ENCODE peak calls at places on chromosomes 12 and 14, in seven cellular contexts. X is effector memory CD4-positive, alpha-beta T cell; Q is aorta; I is suprapubic skin; M is RWPE1; W is body of pancreas; O is cardiac muscle cell. C is an unnamed sample.

GRCh38 chr12:113873741-113874140 is 92.4 kb downstream of the RBM19 start:
- DNase-seq in O (no peak), I (no peak), X (no peak), M (no peak), Q (no peak), W (no peak), C (no peak)

GRCh38 chr14:42673963-42674362 is 1067.3 kb downstream of the LRFN5 start:
- DNase-seq in O (no peak), X (no peak), M (no peak), W (no peak), I (no peak), Q (no peak), C (no peak)

GRCh38 chr14:97332591-97332984 is 535.4 kb downstream of the VRK1 start:
- DNase-seq in M (no peak), O (no peak), I (no peak), W (no peak), X (no peak), Q (no peak), C (no peak)

GRCh38 chr12:74663958-74664357 is 126.3 kb downstream of the ATXN7L3B start:
- DNase-seq in W (no peak), M (no peak), X (no peak), Q (peak; percentile 67), I (no peak), O (no peak), C (no peak)

GRCh38 chr14:71049435-71050147 is 142.3 kb downstream of the PCNX1 start:
- DNase-seq in Q (no peak), X (no peak), M (peak; percentile 3), O (peak; percentile 52), W (no peak), I (no peak), C (no peak)

GRCh38 chr12:15118946-15119345 is 102.3 kb downstream of the RERG start:
- DNase-seq in W (no peak), Q (no peak), O (no peak), M (no peak), I (no peak), X (no peak), C (no peak)

GRCh38 chr14:77390188-77390587 is 13.0 kb downstream of the SAMD15 start:
- DNase-seq in I (no peak), W (no peak), X (no peak), Q (no peak), O (no peak), M (no peak), C (no peak)

GRCh38 chr14:61462566-61463195 is 141.3 kb downstream of the PRKCH start:
- DNase-seq in X (no peak), Q (no peak), O (peak; percentile 95), W (no peak), I (no peak), M (peak; percentile 70), C (no peak)

GRCh38 chr14:104135904-104136471 is 2.4 kb upstream of the KIF26A start:
- DNase-seq in Q (peak; percentile 71), O (no peak), X (no peak), I (no peak), M (no peak), W (peak; percentile 17), C (no peak)

GRCh38 chr12:39685854-39686608 is 66.4 kb upstream of the ABCD2 start:
- DNase-seq in W (no peak), M (no peak), O (no peak), I (no peak), Q (no peak), X (no peak), C (no peak)

GRCh38 chr12:6635856-6636521 is at the start of gene LPAR5:
- DNase-seq in I (no peak), M (peak; percentile 91), X (no peak), W (no peak), Q (no peak), O (no peak), C (no peak)

GRCh38 chr12:54279632-54280400 is at the start of gene CBX5:
- DNase-seq in X (peak; percentile 99), M (peak; percentile 100), O (peak; percentile 100), I (peak; percentile 100), Q (peak; percentile 100), W (peak; percentile 100), C (peak; percentile 100)

GRCh38 chr14:104665092-104665662 is 24.2 kb upstream of the INF2 start:
- DNase-seq in X (no peak), O (peak; percentile 40), M (no peak), I (no peak), W (no peak), Q (no peak), C (no peak)

GRCh38 chr14:49893309-49894213 is 679 bp downstream of the ARF6 start:
- DNase-seq in I (peak; percentile 85), O (peak; percentile 63), W (peak; percentile 48), M (no peak), Q (peak; percentile 87), X (peak; percentile 64), C (peak; percentile 58)

GRCh38 chr12:50246873-50247612 is 36.3 kb downstream of the LIMA1 start:
- DNase-seq in X (no peak), Q (peak; percentile 91), W (peak; percentile 89), M (peak; percentile 86), I (no peak), O (peak; percentile 93), C (no peak)

GRCh38 chr12:16175893-16176292 is 101.6 kb downstream of the SLC15A5 start:
- DNase-seq in O (peak; percentile 15), I (no peak), X (no peak), Q (no peak), M (no peak), W (no peak), C (no peak)

GRCh38 chr12:30909721-30910350 is 16.7 kb upstream of the TSPAN11 start:
- DNase-seq in X (no peak), O (no peak), M (no peak), W (no peak), I (no peak), Q (no peak), C (no peak)

GRCh38 chr12:30908389-30909087 is 18.0 kb upstream of the TSPAN11 start:
- DNase-seq in I (no peak), M (no peak), O (peak; percentile 91), Q (no peak), X (no peak), W (no peak), C (no peak)

GRCh38 chr12:30905483-30906009 is 21.0 kb upstream of the TSPAN11 start:
- DNase-seq in W (no peak), Q (no peak), M (no peak), O (no peak), I (no peak), X (no peak), C (no peak)

GRCh38 chr12:30913323-30913722 is 13.2 kb upstream of the TSPAN11 start:
- DNase-seq in O (no peak), X (no peak), I (no peak), M (no peak), Q (no peak), W (no peak), C (no peak)

DNA sequence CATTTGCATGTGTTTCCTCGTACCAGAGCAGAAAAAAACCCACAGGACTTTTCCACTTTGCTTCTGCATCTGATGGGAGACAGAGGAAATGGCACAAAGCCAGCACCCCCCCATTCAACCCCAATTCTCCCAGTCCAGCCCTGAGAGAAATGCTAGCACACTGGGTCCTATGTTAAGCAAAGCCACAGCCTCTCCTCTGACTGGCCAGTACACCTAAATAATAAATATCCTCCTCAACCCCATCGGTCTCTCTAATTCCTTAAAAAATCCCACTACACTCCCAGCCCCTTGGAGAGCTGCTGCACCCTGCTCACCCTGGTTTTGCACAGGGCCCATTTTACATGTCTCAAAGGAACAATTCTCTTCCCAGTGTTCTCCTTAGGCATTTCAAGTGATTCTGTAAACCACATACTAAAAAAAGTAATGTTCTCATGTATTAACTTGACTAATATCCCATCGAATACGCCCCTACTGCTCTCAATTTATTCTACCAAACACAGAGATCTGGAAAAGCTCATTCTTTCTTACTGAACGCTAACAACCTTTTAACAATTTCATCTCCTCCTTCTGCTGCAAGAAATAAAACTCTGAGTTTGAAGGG is 17.4 kb upstream of the TSPAN11 start:
- DNase-seq in Q (no peak), I (no peak), X (no peak), O (no peak), W (no peak), M (no peak), C (no peak)
- H3K27ac ChIP-seq in Q (no peak overlapping the region), I (peak overlapping the region; percentile 82), X (no peak overlapping the region), O (no peak overlapping the region), W (no peak overlapping the region), M (no peak overlapping the region), C (no peak overlapping the region)

DNA sequence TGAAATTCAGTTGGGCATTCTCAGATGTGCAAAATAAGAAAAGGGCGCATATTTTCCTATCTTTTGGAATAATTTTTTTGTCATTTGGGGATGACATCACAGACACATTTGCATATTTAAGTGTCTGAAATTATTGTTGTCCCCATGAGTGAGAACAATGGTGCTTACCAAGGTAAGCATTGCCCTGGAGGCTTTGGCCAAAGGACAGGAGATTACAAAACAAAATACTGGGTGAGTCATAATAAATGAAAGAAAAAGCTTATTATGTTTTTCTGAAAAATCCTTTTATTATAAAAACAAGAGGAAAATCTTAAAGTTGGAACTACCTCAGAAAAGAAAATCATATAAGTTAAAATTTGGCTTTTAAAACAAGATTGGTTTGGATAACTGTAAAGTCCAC is 254.9 kb downstream of the BTG1 start:
- DNase-seq in M (peak; percentile 18), X (no peak), W (no peak), Q (no peak), O (peak; percentile 19), I (no peak), C (no peak)
- H3K27ac ChIP-seq in M (no peak overlapping the region), X (no peak overlapping the region), W (no peak overlapping the region), Q (no peak overlapping the region), O (no peak overlapping the region), I (no peak overlapping the region), C (no peak overlapping the region)

GRCh38 chr12:4566474-4566873 is 4.5 kb downstream of the DYRK4 start:
- DNase-seq in M (no peak), O (no peak), I (no peak), X (no peak), W (no peak), Q (no peak), C (no peak)

GRCh38 chr12:4567073-4567881 is 5.3 kb downstream of the DYRK4 start:
- DNase-seq in I (no peak), Q (no peak), X (no peak), O (no peak), W (no peak), M (no peak), C (no peak)

GRCh38 chr12:4562034-4562657 is at the start of gene DYRK4:
- DNase-seq in X (no peak), M (peak; percentile 51), I (no peak), W (peak; percentile 82), O (peak; percentile 89), Q (peak; percentile 90), C (peak; percentile 58)

GRCh38 chr12:4563336-4563735 is 1.3 kb downstream of the DYRK4 start:
- DNase-seq in W (no peak), Q (no peak), M (no peak), O (no peak), I (no peak), X (no peak), C (no peak)

DNA sequence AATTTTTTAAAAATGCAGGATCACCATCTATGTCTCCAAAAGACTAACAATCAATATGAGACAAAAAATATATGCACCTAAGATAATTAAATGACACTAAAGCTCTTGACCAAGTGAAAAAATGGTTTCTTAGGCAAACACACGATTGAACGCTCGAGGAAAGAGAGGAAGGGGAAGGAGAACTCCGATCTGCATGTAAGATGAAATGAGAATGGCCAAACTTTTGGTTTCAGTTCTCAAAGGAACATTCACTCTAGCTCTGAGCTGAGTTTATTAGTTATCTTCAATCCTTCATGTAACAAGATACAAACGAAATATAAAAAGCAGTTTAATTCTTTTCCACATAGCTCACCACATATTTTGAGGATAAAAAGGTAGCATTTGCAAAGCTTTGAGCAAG is 2.8 kb downstream of the DYRK4 start:
- DNase-seq in W (no peak), Q (no peak), M (no peak), O (no peak), X (no peak), I (no peak), C (no peak)
- H3K27ac ChIP-seq in W (no peak overlapping the region), Q (no peak overlapping the region), M (no peak overlapping the region), O (no peak overlapping the region), X (no peak overlapping the region), I (no peak overlapping the region), C (no peak overlapping the region)

GRCh38 chr12:10030446-10030845 is at the start of gene CLEC9A:
- DNase-seq in W (no peak), I (no peak), O (no peak), Q (no peak), M (no peak), X (no peak), C (no peak)
- H3K27ac ChIP-seq in W (no peak within 1 kb of the TSS), I (no peak within 1 kb of the TSS), O (no peak within 1 kb of the TSS), Q (no peak within 1 kb of the TSS), M (no peak within 1 kb of the TSS), X (no peak within 1 kb of the TSS), C (no peak within 1 kb of the TSS)